ENCODE peak calls at places on chromosome 17, in four cellular contexts. H, K, I and N are unnamed samples.

GRCh38 chr17:47615766-47616424 is 33.8 kb upstream of the KPNB1 start:
- DNase-seq in H (peak), K (no peak), I (no peak), N (peak)

GRCh38 chr17:45341389-45342158 is 24.8 kb upstream of the MAP3K14 start:
- DNase-seq in H (peak), K (peak), I (peak), N (peak)

GRCh38 chr17:14307560-14308024 is 6.7 kb downstream of the HS3ST3B1 start:
- DNase-seq in H (peak), K (no peak), I (no peak), N (no peak)

GRCh38 chr17:44110823-44111633 is 12.4 kb downstream of the HDAC5 start:
- DNase-seq in H (peak), K (peak), I (peak), N (peak)

GRCh38 chr17:50865060-50865867 is 890 bp downstream of the TOB1 start:
- DNase-seq in K (peak), I (peak), H (peak), N (no peak)

GRCh38 chr17:75941442-75941819 is 589 bp upstream of the FBF1 start:
- DNase-seq in K (no peak), I (no peak), H (no peak), N (no peak)

GRCh38 chr17:752620-753219 is 656 bp upstream of the GEMIN4 start:
- DNase-seq in H (peak), K (peak), I (peak), N (peak)

GRCh38 chr17:81484195-81484979 is 28.2 kb downstream of the ACTG1 start:
- DNase-seq in I (peak), H (peak), K (peak), N (no peak)

GRCh38 chr17:81814748-81815645 is 11.0 kb downstream of the GCGR start:
- DNase-seq in K (no peak), I (no peak), H (no peak), N (no peak)

GRCh38 chr17:17205368-17206148 is 575 bp downstream of the PLD6 start:
- DNase-seq in K (peak), H (peak), I (peak), N (peak)

GRCh38 chr17:44920565-44920940 is 5.3 kb upstream of the GFAP start:
- DNase-seq in H (no peak), K (no peak), I (no peak), N (no peak)

GRCh38 chr17:8912060-8912981 is 44.8 kb upstream of the PIK3R6 start:
- DNase-seq in K (peak), I (no peak), H (no peak), N (no peak)

GRCh38 chr17:42283241-42284019 is 4.9 kb upstream of the STAT5A start:
- DNase-seq in I (no peak), H (no peak), K (no peak), N (no peak)

GRCh38 chr17:57603541-57603940 is 141.6 kb downstream of the CCDC182 start:
- DNase-seq in I (no peak), H (no peak), K (no peak), N (no peak)